ENCODE peak calls at places on chromosome 14, in nine cellular contexts. H is left lung, C is NT2/D1, N is spleen, O is tibial nerve, V is right lobe of liver, L is GM23248, E is Caco-2, A is Karpas-422. S is an unnamed sample. For H3K4me1, the result is how much of the 10 kb centered on the place peaks cover.

GRCh38 chr14:43145361-43145760 is 1361.7 kb downstream of the FSCB start:
- DNase-seq in H (no peak), C (no peak), N (no peak), O (no peak), V (no peak), L (peak), E (no peak), A (no peak), S (no peak)

GRCh38 chr14:30928462-30928861 is 54.1 kb downstream of the COCH start:
- DNase-seq in H (no peak), C (no peak), N (no peak), O (no peak), V (no peak), L (peak), E (no peak), A (no peak), S (no peak)

GRCh38 chr14:57865450-57866198 is at the start of gene SLC35F4:
- DNase-seq in H (no peak), C (peak), N (no peak), O (no peak), V (peak), L (peak), E (no peak), A (no peak), S (no peak)

GRCh38 chr14:60204104-60204842 is 39.1 kb upstream of the DHRS7 start:
- DNase-seq in H (no peak), C (no peak), N (no peak), O (no peak), V (no peak), L (no peak), E (no peak), A (peak), S (no peak)

GRCh38 chr14:38873923-38874612 is 229.0 kb downstream of the SEC23A start:
- DNase-seq in H (no peak), C (no peak), N (no peak), O (no peak), V (no peak), L (no peak), E (no peak), A (no peak), S (no peak)

GRCh38 chr14:36268957-36269734 is 51.3 kb downstream of the MBIP start:
- DNase-seq in H (peak), C (peak), N (no peak), O (no peak), V (no peak), L (no peak), E (no peak), A (no peak), S (peak)

GRCh38 chr14:95892142-95892541 is 15.5 kb downstream of the TUNAR start:
- DNase-seq in H (no peak), C (no peak), N (no peak), O (no peak), V (no peak), L (peak), E (no peak), A (no peak), S (no peak)

GRCh38 chr14:23694085-23694975 is 58.2 kb downstream of the DHRS2 start:
- DNase-seq in H (no peak), C (no peak), N (no peak), O (no peak), V (no peak), L (peak), E (peak), A (no peak), S (no peak)

GRCh38 chr14:77022219-77022852 is 6.2 kb downstream of the IRF2BPL start:
- DNase-seq in H (no peak), C (no peak), N (no peak), O (no peak), V (no peak), L (no peak), E (no peak), A (no peak), S (no peak)

GRCh38 chr14:103727313-103728000 is 11.8 kb downstream of the ZFYVE21 start:
- DNase-seq in H (peak), C (no peak), N (no peak), O (no peak), V (no peak), L (no peak), E (no peak), A (no peak), S (peak)

GRCh38 chr14:45940318-45940717 is 687.3 kb upstream of the MIS18BP1 start:
- DNase-seq in H (no peak), C (no peak), N (no peak), O (no peak), V (no peak), L (no peak), E (no peak), A (no peak), S (no peak)

GRCh38 chr14:90114554-90114953 is 52.8 kb downstream of the KCNK13 start:
- DNase-seq in H (no peak), C (no peak), N (no peak), O (no peak), V (no peak), L (peak), E (peak), A (no peak), S (no peak)

GRCh38 chr14:80211143-80212024 is at the start of gene DIO2:
- DNase-seq in H (peak), C (no peak), N (no peak), O (peak), V (no peak), L (peak), E (no peak), A (no peak), S (no peak)

GRCh38 chr14:80213602-80214001 is 2.3 kb upstream of the DIO2 start:
- DNase-seq in H (no peak), C (peak), N (no peak), O (peak), V (no peak), L (peak), E (peak), A (peak), S (no peak)

GRCh38 chr14:80215081-80215480 is 3.8 kb upstream of the DIO2 start:
- DNase-seq in H (no peak), C (no peak), N (no peak), O (no peak), V (no peak), L (peak), E (no peak), A (no peak), S (no peak)

GRCh38 chr14:80208426-80208950 is 2.8 kb downstream of the DIO2 start:
- DNase-seq in H (no peak), C (no peak), N (no peak), O (no peak), V (no peak), L (peak), E (no peak), A (no peak), S (no peak)

GRCh38 chr14:80212025-80212402 is 710 bp upstream of the DIO2 start:
- DNase-seq in H (no peak), C (peak), N (no peak), O (no peak), V (no peak), L (peak), E (no peak), A (peak), S (no peak)
- H3K4me3 ChIP-seq in H (no peak), C (no peak), N (no peak), O (no peak), V (no peak), L (peak), E (no peak), A (peak), S (peak)

GRCh38 chr14:64539186-64539552 is 1.4 kb upstream of the HSPA2 start:
- DNase-seq in H (no peak), C (no peak), N (no peak), O (no peak), V (no peak), L (peak), E (no peak), A (no peak), S (no peak)
- H3K4me1 ChIP-seq in H (under half), C (under half), N (under half), O (under half), V (under half), L (under half), E (under half), A (under half), S (under half)

DNA sequence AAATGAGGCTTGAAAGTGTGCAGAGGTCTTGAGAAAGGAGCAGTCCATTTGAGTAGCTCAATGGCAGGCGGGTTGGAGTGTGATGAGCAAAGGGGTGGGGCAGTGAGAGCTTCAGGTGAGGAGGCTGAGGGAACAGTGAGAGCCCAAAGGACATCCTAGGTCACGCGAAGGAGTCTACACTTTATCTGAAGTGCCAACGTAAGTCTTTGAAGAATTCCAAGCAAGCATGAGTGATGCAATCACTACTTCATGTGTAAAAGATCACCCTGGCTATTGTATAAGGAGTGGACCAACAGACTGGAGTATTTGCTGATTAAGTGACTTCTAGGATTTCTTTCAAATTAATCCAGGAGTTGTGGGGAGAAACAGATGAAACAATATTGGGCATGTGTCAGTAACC is 159.8 kb upstream of the HIF1A start:
- DNase-seq in H (no peak), C (no peak), N (no peak), O (no peak), V (no peak), L (no peak), E (peak), A (no peak), S (no peak)
- H3K4me3 ChIP-seq in H (no peak), C (no peak), N (no peak), O (no peak), V (no peak), L (no peak), E (no peak), A (no peak), S (no peak)

GRCh38 chr14:68446243-68447040 is 346.4 kb downstream of the ZFP36L1 start:
- DNase-seq in H (no peak), C (no peak), N (no peak), O (no peak), V (no peak), L (no peak), E (no peak), A (no peak), S (no peak)
- H3K4me1 ChIP-seq in H (under half), C (under half), N (under half), O (half or more), V (under half), L (under half), E (under half), A (under half), S (under half)

DNA sequence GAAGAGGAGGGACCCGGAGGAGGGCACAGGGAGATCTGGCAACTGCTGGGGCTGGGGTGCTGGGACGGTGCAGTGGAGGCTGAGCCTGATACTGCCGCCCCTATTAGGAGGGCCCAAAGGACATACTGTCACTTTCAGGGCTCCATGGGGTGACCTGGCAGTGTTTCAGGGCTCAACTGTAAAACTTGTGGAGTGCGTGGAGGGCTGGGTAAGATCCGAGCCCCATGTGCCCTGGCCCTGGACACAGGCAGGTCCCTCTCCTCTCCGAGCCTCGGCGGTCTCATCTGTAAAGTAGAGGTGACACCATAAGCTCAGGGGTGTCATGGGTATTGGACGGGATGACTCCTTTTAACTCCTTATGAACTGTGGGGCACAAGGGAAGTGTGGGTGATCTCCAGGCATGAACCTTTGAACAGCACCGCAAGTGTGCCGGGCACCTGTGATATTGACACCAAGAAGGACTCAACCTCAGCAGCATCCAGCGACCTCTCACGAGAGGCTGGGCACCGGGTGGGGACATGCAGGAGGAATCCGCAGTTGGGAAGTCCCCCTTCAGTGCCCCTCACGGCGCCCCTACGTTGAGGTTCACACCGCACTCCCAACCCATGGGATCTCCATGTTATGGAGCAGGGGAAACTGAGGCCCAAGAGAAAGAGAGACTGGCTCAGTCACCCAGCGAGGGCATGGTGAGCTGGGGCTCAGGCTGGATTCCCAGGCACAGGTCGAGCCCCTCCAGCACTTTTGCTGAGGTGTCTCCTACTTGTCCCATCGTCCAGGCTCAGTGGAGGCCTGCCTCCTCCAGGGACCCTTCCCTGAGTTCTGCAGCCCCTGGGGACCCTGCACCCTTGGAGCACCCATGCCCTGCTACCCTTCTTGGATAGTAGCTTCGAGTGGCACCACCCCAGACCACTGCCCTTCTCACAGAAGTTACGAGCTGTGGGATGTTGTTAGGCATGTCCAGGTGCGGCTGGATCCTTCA is 50.4 kb upstream of the EML1 start:
- DNase-seq in H (no peak), C (no peak), N (no peak), O (no peak), V (no peak), L (no peak), E (no peak), A (no peak), S (peak)
- H3K4me3 ChIP-seq in H (no peak), C (no peak), N (no peak), O (no peak), V (no peak), L (no peak), E (no peak), A (no peak), S (no peak)

DNA sequence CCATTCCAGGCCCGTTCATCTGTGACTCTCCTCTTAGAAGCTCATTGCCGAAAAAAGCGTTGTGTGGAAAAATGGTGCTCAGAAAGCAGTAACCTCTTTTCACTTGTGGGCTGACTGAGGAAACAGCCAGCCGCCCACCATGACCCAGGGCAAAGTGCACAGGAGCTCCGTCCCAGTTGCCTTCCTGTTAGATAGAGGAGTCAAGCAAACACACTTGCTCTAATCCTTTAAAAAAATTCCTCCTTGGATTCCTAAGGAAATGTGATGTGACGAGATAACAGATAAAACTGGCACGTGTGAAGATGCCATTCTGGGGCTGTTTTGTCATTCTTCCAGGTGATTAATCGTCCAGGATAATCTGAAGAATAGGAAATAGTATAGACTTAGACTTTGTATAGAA is 396.8 kb upstream of the DDHD1 start:
- DNase-seq in H (no peak), C (no peak), N (no peak), O (no peak), V (no peak), L (no peak), E (peak), A (no peak), S (no peak)
- H3K4me1 ChIP-seq in H (under half), C (under half), N (under half), O (under half), V (under half), L (under half), E (under half), A (under half), S (under half)

GRCh38 chr14:93978735-93979134 is 2.4 kb upstream of the ASB2 start:
- DNase-seq in H (no peak), C (no peak), N (no peak), O (no peak), V (no peak), L (no peak), E (no peak), A (no peak), S (no peak)
- H3K4me3 ChIP-seq in H (no peak), C (no peak), N (no peak), O (no peak), V (no peak), L (no peak), E (no peak), A (peak), S (no peak)